ENCODE peak calls at places on chromosome 6, in four cellular contexts. W is A549, Y is HepG2, Q is GM12878. K is an unnamed sample.

GRCh38 chr6:122998403-122998965 is 2.4 kb downstream of the CLVS2 start:
- DNase-seq in W (no peak), Y (no peak), Q (no peak), K (no peak)

GRCh38 chr6:68778356-68779020 is 143.4 kb downstream of the ADGRB3 start:
- DNase-seq in W (no peak), Y (peak), Q (no peak), K (peak)

GRCh38 chr6:96991618-96992355 is 67.3 kb downstream of the KLHL32 start:
- DNase-seq in W (no peak), Y (no peak), Q (no peak), K (no peak)

GRCh38 chr6:36829919-36830544 is 9.2 kb downstream of the CPNE5 start:
- DNase-seq in W (no peak), Y (peak), Q (no peak), K (no peak)

GRCh38 chr6:154622618-154623336 is 110.4 kb upstream of the SCAF8 start:
- DNase-seq in W (no peak), Y (no peak), Q (no peak), K (no peak)

GRCh38 chr6:32413427-32414047 is 6.6 kb upstream of the BTNL2 start:
- DNase-seq in W (peak), Y (peak), Q (peak), K (peak)

GRCh38 chr6:91083226-91083625 is 496.4 kb upstream of the MAP3K7 start:
- DNase-seq in W (no peak), Y (no peak), Q (no peak), K (no peak)

GRCh38 chr6:46215213-46215612 is 44.4 kb upstream of the ENPP5 start:
- DNase-seq in W (no peak), Y (no peak), Q (no peak), K (no peak)

GRCh38 chr6:170347091-170347490 is 40.5 kb downstream of the FAM120B start:
- DNase-seq in W (no peak), Y (no peak), Q (peak), K (no peak)

GRCh38 chr6:11810039-11810541 is 31.5 kb upstream of the ADTRP start:
- DNase-seq in W (peak), Y (no peak), Q (no peak), K (no peak)

GRCh38 chr6:164412566-164412965 is 896.8 kb downstream of the C6orf118 start:
- DNase-seq in W (no peak), Y (no peak), Q (no peak), K (no peak)

GRCh38 chr6:170286246-170286933 is 4.5 kb downstream of the DLL1 start:
- DNase-seq in W (no peak), Y (no peak), Q (no peak), K (peak)

GRCh38 chr6:357261-357790 is 34.2 kb upstream of the IRF4 start:
- DNase-seq in W (no peak), Y (no peak), Q (no peak), K (no peak)

GRCh38 chr6:169689247-169689646 is 12.6 kb downstream of the WDR27 start:
- DNase-seq in W (no peak), Y (no peak), Q (no peak), K (no peak)

GRCh38 chr6:104601756-104602155 is 258.0 kb downstream of the HACE1 start:
- DNase-seq in W (no peak), Y (no peak), Q (no peak), K (no peak)

GRCh38 chr6:162976141-162976540 is 248.4 kb downstream of the PACRG start:
- DNase-seq in W (no peak), Y (no peak), Q (no peak), K (no peak)

GRCh38 chr6:24631671-24632070 is 14.3 kb downstream of the KIAA0319 start:
- DNase-seq in W (no peak), Y (no peak), Q (no peak), K (peak)

GRCh38 chr6:142462260-142462659 is 160.5 kb downstream of the ADGRG6 start:
- DNase-seq in W (no peak), Y (peak), Q (no peak), K (no peak)

GRCh38 chr6:21885532-21886089 is 292.1 kb downstream of the SOX4 start:
- DNase-seq in W (peak), Y (no peak), Q (no peak), K (peak)

GRCh38 chr6:144151010-144151727 is 852 bp downstream of the STX11 start:
- DNase-seq in W (no peak), Y (no peak), Q (peak), K (no peak)

GRCh38 chr6:169489642-169490408 is 212.0 kb downstream of the WDR27 start:
- DNase-seq in W (no peak), Y (no peak), Q (no peak), K (no peak)

GRCh38 chr6:167695831-167696230 is 130.9 kb upstream of the AFDN start:
- DNase-seq in W (no peak), Y (no peak), Q (no peak), K (no peak)

GRCh38 chr6:123518441-123519190 is 118.1 kb downstream of the TRDN start:
- DNase-seq in W (no peak), Y (no peak), Q (no peak), K (no peak)

GRCh38 chr6:158068893-158069799 is 87.5 kb downstream of the SYNJ2 start:
- DNase-seq in W (peak), Y (no peak), Q (no peak), K (no peak)

GRCh38 chr6:30883743-30884520 is at the start of gene DDR1:
- DNase-seq in W (peak), Y (peak), Q (no peak), K (peak)

GRCh38 chr6:3235969-3236368 is 8.5 kb upstream of the TUBB2B start:
- DNase-seq in W (no peak), Y (no peak), Q (no peak), K (no peak)

GRCh38 chr6:15247750-15248450 is 2.0 kb downstream of the JARID2 start:
- DNase-seq in W (peak), Y (peak), Q (no peak), K (peak)
- TF ChIP-seq PBX3 in W (no peak), Y (no peak), Q (no peak), K (no peak)

GRCh38 chr6:116012966-116013365 is 47.7 kb downstream of the FRK start:
- DNase-seq in W (no peak), Y (no peak), Q (no peak), K (no peak)
- TF ChIP-seq PBX3 in W (no peak), Y (no peak), Q (no peak), K (no peak)

GRCh38 chr6:148508401-148509151 is 165.9 kb downstream of the SASH1 start:
- DNase-seq in W (no peak), Y (no peak), Q (no peak), K (no peak)
- TF ChIP-seq PBX3 in W (no peak), Y (no peak), Q (no peak), K (no peak)

GRCh38 chr6:14254505-14254904 is 136.9 kb downstream of the CD83 start:
- DNase-seq in W (no peak), Y (no peak), Q (peak), K (no peak)
- TF ChIP-seq PBX3 in W (no peak), Y (no peak), Q (no peak), K (no peak)

DNA sequence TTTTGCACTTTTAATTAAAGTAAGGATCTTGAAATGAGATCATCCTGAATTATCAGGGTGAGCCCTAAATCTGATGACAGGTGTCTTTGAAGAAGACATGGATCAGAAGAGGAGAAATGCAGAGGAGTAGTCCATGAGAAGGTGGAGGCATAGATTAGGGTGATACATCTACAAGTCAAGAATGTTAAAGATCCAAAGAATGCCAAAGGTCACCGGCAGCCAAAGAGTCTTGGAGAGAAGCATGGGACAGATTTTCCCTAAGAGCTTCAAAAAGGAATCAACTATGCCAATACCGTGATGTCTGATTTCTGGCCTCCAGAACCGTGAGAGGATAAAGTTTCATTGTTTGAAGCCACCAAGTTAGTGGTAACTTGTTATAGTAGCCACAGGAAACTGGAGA is 59.0 kb upstream of the THEMIS start:
- DNase-seq in W (no peak), Y (no peak), Q (no peak), K (no peak)
- TF ChIP-seq PBX3 in W (no peak), Y (no peak), Q (no peak), K (no peak)

DNA sequence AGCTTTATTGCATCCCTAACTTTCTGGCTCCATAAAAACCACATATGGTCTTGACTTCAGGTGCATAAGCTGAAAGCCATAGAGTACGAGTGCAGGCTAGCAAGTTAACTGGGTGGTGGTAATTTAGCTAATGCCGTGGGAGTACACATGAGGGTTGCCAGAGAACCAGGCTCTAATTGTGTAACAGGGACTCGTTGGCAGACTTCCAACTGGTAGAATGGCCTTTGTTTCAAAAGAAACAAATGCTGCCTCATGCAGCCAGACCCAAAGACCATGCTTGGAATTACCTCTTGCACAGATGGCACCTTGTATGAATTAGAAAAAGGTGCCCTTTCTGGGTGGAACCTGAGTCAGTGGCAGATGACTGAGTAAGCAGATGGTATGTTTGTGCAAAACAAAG is 73.2 kb downstream of the LY86 start:
- DNase-seq in W (no peak), Y (peak), Q (no peak), K (peak)
- TF ChIP-seq PBX3 in W (no peak), Y (no peak), Q (no peak), K (no peak)